ENCODE peak calls at places on chromosomes 4 and X, in nine cellular contexts. Y is testis; F is CD8-positive, alpha-beta memory T cell; I is neuronal stem cell; T is PC-9; O is sciatic nerve; X is dorsolateral prefrontal cortex; V is foreskin keratinocyte; L is T follicular helper cell. N is an unnamed sample.

GRCh38 chr4:119523399-119523798 is 105.2 kb downstream of the PDE5A start:
- DNase-seq in Y (no peak), F (no peak), I (no peak), T (no peak), O (no peak), X (no peak), V (no peak), L (no peak), N (no peak)

GRCh38 chr4:183403486-183403885 is 41.0 kb upstream of the CDKN2AIP start:
- DNase-seq in Y (no peak), F (no peak), I (no peak), T (no peak), O (no peak), X (no peak), V (no peak), L (no peak), N (no peak)

GRCh38 chr4:60482921-60483351 is 717.2 kb upstream of the ADGRL3 start:
- DNase-seq in Y (no peak), F (no peak), I (no peak), T (no peak), O (no peak), X (no peak), V (no peak), L (no peak), N (no peak)

GRCh38 chr4:79650217-79650616 is 242.2 kb upstream of the GK2 start:
- DNase-seq in Y (no peak), F (no peak), I (no peak), T (no peak), O (no peak), X (no peak), V (peak; percentile 25), L (no peak), N (no peak)

GRCh38 chrX:45187731-45188130 is 12.9 kb downstream of the DIPK2B start:
- DNase-seq in Y (no peak), F (no peak), I (no peak), T (no peak), O (no peak), X (no peak), V (no peak), L (no peak), N (no peak)

GRCh38 chrX:46812445-46812844 is 24.4 kb upstream of the RP2 start:
- DNase-seq in Y (no peak), F (no peak), I (no peak), T (peak; percentile 86), O (no peak), X (no peak), V (no peak), L (no peak), N (no peak)

GRCh38 chr4:52648836-52649235 is 10.3 kb downstream of the USP46 start:
- DNase-seq in Y (no peak), F (no peak), I (no peak), T (no peak), O (no peak), X (no peak), V (no peak), L (no peak), N (no peak)

GRCh38 chr4:3341760-3342159 is 48.9 kb downstream of the RGS12 start:
- DNase-seq in Y (no peak), F (no peak), I (no peak), T (no peak), O (no peak), X (no peak), V (no peak), L (no peak), N (no peak)

GRCh38 chr4:72743078-72743477 is 174.1 kb upstream of the ADAMTS3 start:
- DNase-seq in Y (no peak), F (no peak), I (no peak), T (no peak), O (no peak), X (no peak), V (no peak), L (no peak), N (no peak)

GRCh38 chr4:165288639-165289428 is 38.6 kb upstream of the MSMO1 start:
- DNase-seq in Y (no peak), F (no peak), I (no peak), T (peak; percentile 45), O (no peak), X (no peak), V (peak; percentile 40), L (no peak), N (no peak)

GRCh38 chr4:17236686-17237085 is 275.2 kb downstream of the QDPR start:
- DNase-seq in Y (no peak), F (no peak), I (no peak), T (no peak), O (no peak), X (no peak), V (no peak), L (no peak), N (no peak)

GRCh38 chr4:158777423-158777822 is 8.6 kb downstream of the FNIP2 start:
- DNase-seq in Y (no peak), F (no peak), I (no peak), T (no peak), O (no peak), X (no peak), V (no peak), L (no peak), N (no peak)